ENCODE peak calls at places on chromosomes 1 and 21, in four cellular contexts. K is hepatic stellate cell, W is pancreas, J is adrenal gland. A is an unnamed sample.

GRCh38 chr1:18836654-18837053 is 22.8 kb downstream of the TAS1R2 start:
- DNase-seq in K (no peak), W (no peak), J (no peak), A (no peak)

GRCh38 chr1:227370463-227371254 is 52.4 kb upstream of the CDC42BPA start:
- DNase-seq in K (no peak), W (no peak), J (no peak), A (no peak)

GRCh38 chr1:233909195-233909594 is 4.7 kb downstream of the SLC35F3 start:
- DNase-seq in K (no peak), W (no peak), J (no peak), A (no peak)

GRCh38 chr1:209552406-209553264 is 30.9 kb upstream of the CAMK1G start:
- DNase-seq in K (no peak), W (no peak), J (no peak), A (no peak)

GRCh38 chr1:26862781-26863676 is at the start of gene SFN:
- DNase-seq in K (no peak), W (peak), J (no peak), A (peak)

GRCh38 chr1:185257947-185258203 is 59.2 kb downstream of the IVNS1ABP start:
- DNase-seq in K (no peak), W (no peak), J (no peak), A (no peak)

GRCh38 chr1:178938959-178939317 is 68.1 kb upstream of the ANGPTL1 start:
- DNase-seq in K (peak), W (peak), J (peak), A (peak)

GRCh38 chr1:23751050-23751814 is 8.0 kb downstream of the ELOA start:
- DNase-seq in K (peak), W (peak), J (peak), A (no peak)

GRCh38 chr1:168734271-168734670 is 5.3 kb upstream of the DPT start:
- DNase-seq in K (no peak), W (no peak), J (no peak), A (peak)

GRCh38 chr21:46001821-46002681 is 20.5 kb downstream of the COL6A1 start:
- DNase-seq in K (no peak), W (no peak), J (peak), A (peak)

GRCh38 chr1:1631793-1632420 is at the start of gene MMP23B:
- DNase-seq in K (peak), W (no peak), J (peak), A (peak)

A was measured in left cardiac atrium.